ENCODE peak calls at places on chromosomes 3 and 15, in nine cellular contexts. R is SK-N-SH, G is PC-3, V is IMR-90, U is MM.1S, F is fibroblast of lung, Z is mammary epithelial cell, I is mesenchymal stem cell, X is endothelial cell of umbilical vein. A is an unnamed sample.

GRCh38 chr3:67781218-67781617 is 126.8 kb upstream of the SUCLG2 start:
- DNase-seq in F (no peak), X (no peak), G (no peak), V (no peak), R (no peak), U (no peak), I (no peak), Z (no peak), A (no peak)

GRCh38 chr3:69612791-69613190 is 126.5 kb upstream of the MITF start:
- DNase-seq in F (no peak), X (no peak), I (no peak), G (no peak), V (no peak), Z (no peak), R (no peak), U (no peak), A (no peak)

GRCh38 chr15:28165791-28166190 is 66.7 kb upstream of the OCA2 start:
- DNase-seq in X (no peak), F (no peak), G (no peak), I (no peak), U (no peak), R (no peak), Z (no peak), V (no peak), A (no peak)

GRCh38 chr3:2352134-2352762 is 253.6 kb downstream of the CNTN4 start:
- DNase-seq in R (no peak), G (no peak), X (no peak), U (no peak), F (no peak), Z (no peak), I (no peak), V (no peak), A (no peak)

GRCh38 chr15:58900628-58901027 is 32.9 kb downstream of the SLTM start:
- DNase-seq in V (no peak), I (no peak), R (no peak), U (no peak), Z (no peak), F (no peak), X (no peak), G (no peak), A (peak; percentile 34)

GRCh38 chr3:64229903-64230302 is 4.6 kb upstream of the PRICKLE2 start:
- DNase-seq in R (no peak), X (no peak), G (no peak), F (peak; percentile 81), I (peak; percentile 78), Z (peak; percentile 51), U (no peak), V (peak; percentile 78), A (no peak)

GRCh38 chr3:151305081-151305777 is 11.4 kb downstream of the GPR87 start:
- DNase-seq in V (peak; percentile 95), R (peak; percentile 4), U (peak; percentile 33), I (peak; percentile 97), X (no peak), F (peak; percentile 99), G (peak; percentile 98), Z (peak; percentile 99), A (no peak)

GRCh38 chr15:49620174-49620573 is 444 bp downstream of the FAM227B start:
- DNase-seq in Z (peak; percentile 17), V (peak; percentile 33), G (peak; percentile 38), I (peak; percentile 50), U (peak; percentile 27), F (peak; percentile 41), R (no peak), X (peak; percentile 56), A (peak; percentile 55)

GRCh38 chr3:143001034-143001368 is 369 bp upstream of the U2SURP start:
- DNase-seq in X (no peak), V (no peak), Z (no peak), F (no peak), U (no peak), G (no peak), R (no peak), I (no peak), A (peak; percentile 93)

GRCh38 chr15:62240697-62241096 is 75.6 kb upstream of the C2CD4B start:
- DNase-seq in Z (no peak), I (no peak), G (no peak), V (no peak), U (no peak), F (no peak), R (no peak), X (no peak), A (no peak)

GRCh38 chr15:71379893-71380292 is 264.6 kb downstream of the THSD4 start:
- DNase-seq in I (no peak), Z (no peak), F (peak; percentile 50), G (no peak), R (no peak), X (no peak), V (peak; percentile 70), U (no peak), A (no peak)

GRCh38 chr3:103169289-103169688 is 734.5 kb downstream of the ZPLD1 start:
- DNase-seq in U (no peak), R (no peak), I (no peak), V (no peak), G (peak; percentile 56), Z (peak; percentile 9), F (peak; percentile 35), X (no peak), A (no peak)

GRCh38 chr15:101637549-101638318 is 14.4 kb downstream of the TM2D3 start:
- DNase-seq in X (no peak), Z (peak; percentile 82), V (peak; percentile 46), G (peak; percentile 85), I (no peak), F (peak; percentile 58), U (no peak), R (no peak), A (no peak)

GRCh38 chr3:74582982-74583381 is 31.5 kb downstream of the CNTN3 start:
- DNase-seq in Z (no peak), V (no peak), F (no peak), U (peak; percentile 57), X (no peak), R (no peak), G (no peak), I (no peak), A (no peak)

GRCh38 chr3:175337631-175338030 is 478.5 kb downstream of the NAALADL2 start:
- DNase-seq in V (no peak), I (no peak), X (no peak), Z (no peak), U (peak; percentile 45), F (no peak), R (no peak), G (no peak), A (no peak)

GRCh38 chr3:62622553-62623174 is 249.3 kb upstream of the FEZF2 start:
- DNase-seq in F (peak; percentile 51), U (peak; percentile 57), R (peak; percentile 44), Z (peak; percentile 40), X (peak; percentile 76), V (peak; percentile 61), G (peak; percentile 65), I (peak; percentile 64), A (peak; percentile 85)

GRCh38 chr3:61531528-61531927 is 29.8 kb upstream of the PTPRG start:
- DNase-seq in X (no peak), R (no peak), G (no peak), I (no peak), U (no peak), V (no peak), F (no peak), Z (no peak), A (no peak)

GRCh38 chr3:65833761-65834505 is 204.8 kb downstream of the MAGI1 start:
- DNase-seq in X (peak; percentile 35), I (peak; percentile 60), R (no peak), G (peak; percentile 33), U (peak; percentile 12), Z (peak; percentile 70), F (peak; percentile 87), V (peak; percentile 80), A (no peak)

GRCh38 chr15:43390723-43391122 is 19.8 kb downstream of the TUBGCP4 start:
- DNase-seq in Z (no peak), G (no peak), V (peak; percentile 46), X (no peak), U (no peak), I (peak; percentile 50), R (no peak), F (peak; percentile 35), A (no peak)

GRCh38 chr15:96171271-96171739 is 159.2 kb upstream of the NR2F2 start:
- DNase-seq in R (no peak), F (peak; percentile 47), I (no peak), U (no peak), Z (no peak), V (no peak), G (no peak), X (no peak), A (no peak)

GRCh38 chr15:66180706-66181105 is 72.8 kb downstream of the MEGF11 start:
- DNase-seq in V (no peak), X (no peak), F (no peak), R (no peak), I (no peak), U (no peak), Z (no peak), G (no peak), A (no peak)

GRCh38 chr15:90953947-90954711 is 555 bp upstream of the RCCD1 start:
- DNase-seq in F (no peak), V (no peak), G (no peak), Z (no peak), X (no peak), I (no peak), R (no peak), U (no peak), A (no peak)
- H3K9ac ChIP-seq in F (no peak overlapping the region), V (no peak overlapping the region), G (no peak overlapping the region), Z (no peak overlapping the region), X (no peak overlapping the region), I (peak overlapping the region; percentile 96), R (peak overlapping the region; percentile 94), U (peak overlapping the region; percentile 100), A (no peak overlapping the region)

GRCh38 chr3:128402998-128403397 is 63.7 kb downstream of the DNAJB8 start:
- DNase-seq in X (no peak), G (no peak), U (no peak), R (no peak), V (no peak), F (no peak), I (no peak), Z (no peak), A (no peak)
- H3K9ac ChIP-seq in X (no peak overlapping the region), G (no peak overlapping the region), U (no peak overlapping the region), R (no peak overlapping the region), V (no peak overlapping the region), F (no peak overlapping the region), I (no peak overlapping the region), Z (no peak overlapping the region), A (no peak overlapping the region)

GRCh38 chr3:48467110-48467454 is 20.5 kb downstream of the ATRIP start:
- DNase-seq in V (no peak), U (no peak), G (no peak), Z (no peak), X (no peak), F (no peak), R (peak; percentile 25), I (no peak), A (no peak)
- H3K9ac ChIP-seq in V (peak overlapping the region; percentile 84), U (peak overlapping the region; percentile 93), G (peak overlapping the region; percentile 96), Z (peak overlapping the region; percentile 93), X (peak overlapping the region; percentile 96), F (peak overlapping the region; percentile 97), R (peak overlapping the region; percentile 95), I (peak overlapping the region; percentile 94), A (peak overlapping the region; percentile 90)

DNA sequence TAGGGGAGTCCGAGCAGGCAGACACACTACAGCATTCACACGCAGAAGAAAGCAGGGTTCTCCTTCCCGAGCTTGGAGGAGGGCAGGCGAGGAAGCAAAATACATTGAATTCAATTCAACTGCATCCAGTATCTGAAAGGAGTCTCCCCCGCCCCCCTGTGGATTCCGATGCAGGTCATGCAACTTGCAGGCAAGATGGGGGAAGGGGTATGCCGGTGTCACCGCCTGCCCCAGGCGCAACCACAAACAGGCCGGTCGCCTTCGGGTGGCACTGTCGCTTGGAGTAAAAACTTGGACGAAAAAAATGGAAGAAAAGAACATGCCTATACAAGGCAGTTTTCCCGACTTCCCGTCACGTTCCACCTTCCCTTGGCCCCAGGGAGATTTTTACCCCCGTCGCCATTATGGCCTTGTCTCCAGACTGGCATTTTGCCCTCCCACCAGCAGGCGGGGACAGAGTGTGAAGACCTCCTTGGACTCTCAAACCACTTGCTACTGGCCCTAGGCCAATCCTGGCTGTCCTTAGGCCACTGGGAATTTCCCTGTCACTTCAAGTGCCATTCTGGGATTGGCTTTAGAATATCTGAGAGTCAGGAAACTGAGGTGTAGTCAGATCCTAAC is 1.6 kb upstream of the NTRK3 start:
- DNase-seq in U (peak; percentile 36), G (no peak), R (peak; percentile 66), X (no peak), I (peak; percentile 33), F (peak; percentile 27), Z (no peak), V (no peak), A (peak; percentile 47)
- H3K9ac ChIP-seq in U (peak overlapping the region; percentile 50), G (no peak overlapping the region), R (no peak overlapping the region), X (no peak overlapping the region), I (no peak overlapping the region), F (no peak overlapping the region), Z (no peak overlapping the region), V (no peak overlapping the region), A (no peak overlapping the region)